ENCODE peak calls at places on chromosomes 5 and 9, in seven cellular contexts. One of them, this sample, is unnamed.

GRCh38 chr5:74423383-74423782 is 217.1 kb downstream of the ENC1 start:
- DNase-seq in H1: no peak
- DNase-seq in K562: no peak
- DNase-seq in HepG2: no peak
- DNase-seq in GM12878: no peak
- DNase-seq in SK-N-SH: no peak
- DNase-seq in HCT116: no peak
- DNase-seq in this sample: no peak

GRCh38 chr5:35089688-35090314 is 42.1 kb upstream of the AGXT2 start:
- DNase-seq in H1: peak; percentile 29
- DNase-seq in K562: peak; percentile 53
- DNase-seq in HepG2: peak; percentile 64
- DNase-seq in GM12878: peak; percentile 28
- DNase-seq in SK-N-SH: peak; percentile 48
- DNase-seq in HCT116: peak; percentile 21
- DNase-seq in this sample: no peak

GRCh38 chr5:43073597-43074546 is 33.8 kb upstream of the ANXA2R start:
- DNase-seq in H1: no peak
- DNase-seq in K562: peak; percentile 63
- DNase-seq in HepG2: peak; percentile 49
- DNase-seq in GM12878: no peak
- DNase-seq in SK-N-SH: peak; percentile 54
- DNase-seq in HCT116: peak; percentile 32
- DNase-seq in this sample: no peak

GRCh38 chr5:136802382-136802781 is 437.0 kb upstream of the TRPC7 start:
- DNase-seq in H1: no peak
- DNase-seq in K562: no peak
- DNase-seq in HepG2: no peak
- DNase-seq in GM12878: no peak
- DNase-seq in SK-N-SH: peak; percentile 14
- DNase-seq in HCT116: no peak
- DNase-seq in this sample: peak; percentile 19

GRCh38 chr5:179772355-179772754 is 21.4 kb upstream of the LTC4S start:
- DNase-seq in H1: no peak
- DNase-seq in K562: no peak
- DNase-seq in HepG2: no peak
- DNase-seq in GM12878: no peak
- DNase-seq in SK-N-SH: no peak
- DNase-seq in HCT116: no peak
- DNase-seq in this sample: no peak

GRCh38 chr9:6907772-6908381 is 150.1 kb downstream of the KDM4C start:
- DNase-seq in H1: no peak
- DNase-seq in K562: peak; percentile 12
- DNase-seq in HepG2: peak; percentile 38
- DNase-seq in GM12878: no peak
- DNase-seq in SK-N-SH: no peak
- DNase-seq in HCT116: peak; percentile 24
- DNase-seq in this sample: no peak

GRCh38 chr5:6631441-6631840 is 1.4 kb downstream of the NSUN2 start:
- DNase-seq in H1: no peak
- DNase-seq in K562: no peak
- DNase-seq in HepG2: no peak
- DNase-seq in GM12878: no peak
- DNase-seq in SK-N-SH: no peak
- DNase-seq in HCT116: no peak
- DNase-seq in this sample: no peak

GRCh38 chr5:43203373-43203772 is 11.3 kb downstream of the NIM1K start:
- DNase-seq in H1: no peak
- DNase-seq in K562: no peak
- DNase-seq in HepG2: no peak
- DNase-seq in GM12878: no peak
- DNase-seq in SK-N-SH: no peak
- DNase-seq in HCT116: no peak
- DNase-seq in this sample: no peak

GRCh38 chr5:59661939-59662615 is 231.4 kb downstream of the PDE4D start:
- DNase-seq in H1: no peak
- DNase-seq in K562: no peak
- DNase-seq in HepG2: peak; percentile 57
- DNase-seq in GM12878: no peak
- DNase-seq in SK-N-SH: peak; percentile 40
- DNase-seq in HCT116: no peak
- DNase-seq in this sample: no peak

GRCh38 chr9:111644195-111644772 is 13.2 kb downstream of the DNAJC25 start:
- DNase-seq in H1: no peak
- DNase-seq in K562: no peak
- DNase-seq in HepG2: peak; percentile 27
- DNase-seq in GM12878: no peak
- DNase-seq in SK-N-SH: no peak
- DNase-seq in HCT116: no peak
- DNase-seq in this sample: no peak

GRCh38 chr9:89548210-89548609 is 50.3 kb upstream of the SEMA4D start:
- DNase-seq in H1: no peak
- DNase-seq in K562: no peak
- DNase-seq in HepG2: no peak
- DNase-seq in GM12878: no peak
- DNase-seq in SK-N-SH: no peak
- DNase-seq in HCT116: no peak
- DNase-seq in this sample: no peak

GRCh38 chr5:153490124-153491085 is at the start of gene GRIA1:
- DNase-seq in H1: peak; percentile 31
- DNase-seq in K562: no peak
- DNase-seq in HepG2: no peak
- DNase-seq in GM12878: no peak
- DNase-seq in SK-N-SH: peak; percentile 15
- DNase-seq in HCT116: no peak
- DNase-seq in this sample: no peak
- TF ChIP-seq JUND in H1: no peak
- TF ChIP-seq JUND in K562: no peak
- TF ChIP-seq JUND in HepG2: no peak
- TF ChIP-seq JUND in GM12878: no peak
- TF ChIP-seq JUND in SK-N-SH: no peak
- TF ChIP-seq JUND in HCT116: no peak
- TF ChIP-seq JUND in this sample: no peak

GRCh38 chr5:107365355-107366109 is 305.2 kb downstream of the EFNA5 start:
- DNase-seq in H1: no peak
- DNase-seq in K562: no peak
- DNase-seq in HepG2: no peak
- DNase-seq in GM12878: peak; percentile 92
- DNase-seq in SK-N-SH: no peak
- DNase-seq in HCT116: no peak
- DNase-seq in this sample: no peak

GRCh38 chr5:107367480-107367879 is 303.3 kb downstream of the EFNA5 start:
- DNase-seq in H1: no peak
- DNase-seq in K562: no peak
- DNase-seq in HepG2: no peak
- DNase-seq in GM12878: no peak
- DNase-seq in SK-N-SH: no peak
- DNase-seq in HCT116: no peak
- DNase-seq in this sample: no peak

GRCh38 chr5:107369622-107370021 is 301.1 kb downstream of the EFNA5 start:
- DNase-seq in H1: no peak
- DNase-seq in K562: no peak
- DNase-seq in HepG2: no peak
- DNase-seq in GM12878: no peak
- DNase-seq in SK-N-SH: no peak
- DNase-seq in HCT116: no peak
- DNase-seq in this sample: no peak

GRCh38 chr5:107368593-107368992 is 302.1 kb downstream of the EFNA5 start:
- DNase-seq in H1: no peak
- DNase-seq in K562: no peak
- DNase-seq in HepG2: no peak
- DNase-seq in GM12878: no peak
- DNase-seq in SK-N-SH: no peak
- DNase-seq in HCT116: no peak
- DNase-seq in this sample: no peak

GRCh38 chr5:107367919-107368318 is 302.8 kb downstream of the EFNA5 start:
- DNase-seq in H1: no peak
- DNase-seq in K562: no peak
- DNase-seq in HepG2: no peak
- DNase-seq in GM12878: no peak
- DNase-seq in SK-N-SH: no peak
- DNase-seq in HCT116: no peak
- DNase-seq in this sample: no peak
- TF ChIP-seq JUND in H1: no peak
- TF ChIP-seq JUND in K562: no peak
- TF ChIP-seq JUND in HepG2: no peak
- TF ChIP-seq JUND in GM12878: no peak
- TF ChIP-seq JUND in SK-N-SH: no peak
- TF ChIP-seq JUND in HCT116: no peak
- TF ChIP-seq JUND in this sample: no peak

DNA sequence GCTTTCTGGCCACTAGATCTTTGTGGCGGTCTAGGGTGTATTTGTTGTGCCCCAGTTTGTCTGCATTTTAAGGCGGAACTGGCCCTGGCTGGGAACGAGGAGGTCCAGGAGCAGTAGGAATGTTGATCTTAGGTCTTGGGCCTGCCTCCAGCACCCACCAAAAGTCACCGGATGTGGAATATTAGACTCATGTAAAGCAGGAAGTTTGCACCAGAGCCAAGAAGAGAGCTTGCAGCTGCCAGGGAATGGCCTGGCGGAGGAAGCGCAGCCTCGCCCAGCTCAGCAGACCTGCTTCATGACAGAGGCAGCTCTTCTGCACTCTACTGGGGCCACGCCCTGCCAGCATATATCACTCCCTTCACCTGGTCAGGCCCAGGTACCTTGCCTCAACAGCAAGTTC is 3.3 kb downstream of the GPX3 start:
- DNase-seq in H1: no peak
- DNase-seq in K562: peak; percentile 38
- DNase-seq in HepG2: no peak
- DNase-seq in GM12878: no peak
- DNase-seq in SK-N-SH: no peak
- DNase-seq in HCT116: no peak
- DNase-seq in this sample: no peak
- TF ChIP-seq JUND in H1: no peak
- TF ChIP-seq JUND in K562: no peak
- TF ChIP-seq JUND in HepG2: no peak
- TF ChIP-seq JUND in GM12878: no peak
- TF ChIP-seq JUND in SK-N-SH: no peak
- TF ChIP-seq JUND in HCT116: no peak
- TF ChIP-seq JUND in this sample: no peak

GRCh38 chr9:112705773-112706427 is 12.0 kb downstream of the INIP start:
- DNase-seq in H1: no peak
- DNase-seq in K562: no peak
- DNase-seq in HepG2: peak; percentile 40
- DNase-seq in GM12878: no peak
- DNase-seq in SK-N-SH: peak; percentile 14
- DNase-seq in HCT116: no peak
- DNase-seq in this sample: no peak
- TF ChIP-seq JUND in H1: no peak
- TF ChIP-seq JUND in K562: no peak
- TF ChIP-seq JUND in HepG2: no peak
- TF ChIP-seq JUND in GM12878: no peak
- TF ChIP-seq JUND in SK-N-SH: no peak
- TF ChIP-seq JUND in HCT116: no peak
- TF ChIP-seq JUND in this sample: no peak

GRCh38 chr9:69377291-69377690 is 52.3 kb downstream of the ENTREP1 start:
- DNase-seq in H1: no peak
- DNase-seq in K562: no peak
- DNase-seq in HepG2: no peak
- DNase-seq in GM12878: no peak
- DNase-seq in SK-N-SH: no peak
- DNase-seq in HCT116: no peak
- DNase-seq in this sample: no peak

GRCh38 chr9:69380811-69381210 is 55.8 kb downstream of the ENTREP1 start:
- DNase-seq in H1: no peak
- DNase-seq in K562: no peak
- DNase-seq in HepG2: no peak
- DNase-seq in GM12878: no peak
- DNase-seq in SK-N-SH: no peak
- DNase-seq in HCT116: no peak
- DNase-seq in this sample: no peak

GRCh38 chr9:69376651-69377050 is 51.6 kb downstream of the ENTREP1 start:
- DNase-seq in H1: no peak
- DNase-seq in K562: no peak
- DNase-seq in HepG2: no peak
- DNase-seq in GM12878: no peak
- DNase-seq in SK-N-SH: no peak
- DNase-seq in HCT116: no peak
- DNase-seq in this sample: no peak

GRCh38 chr9:69379250-69379982 is 54.4 kb downstream of the ENTREP1 start:
- DNase-seq in H1: no peak
- DNase-seq in K562: no peak
- DNase-seq in HepG2: no peak
- DNase-seq in GM12878: no peak
- DNase-seq in SK-N-SH: no peak
- DNase-seq in HCT116: no peak
- DNase-seq in this sample: no peak

DNA sequence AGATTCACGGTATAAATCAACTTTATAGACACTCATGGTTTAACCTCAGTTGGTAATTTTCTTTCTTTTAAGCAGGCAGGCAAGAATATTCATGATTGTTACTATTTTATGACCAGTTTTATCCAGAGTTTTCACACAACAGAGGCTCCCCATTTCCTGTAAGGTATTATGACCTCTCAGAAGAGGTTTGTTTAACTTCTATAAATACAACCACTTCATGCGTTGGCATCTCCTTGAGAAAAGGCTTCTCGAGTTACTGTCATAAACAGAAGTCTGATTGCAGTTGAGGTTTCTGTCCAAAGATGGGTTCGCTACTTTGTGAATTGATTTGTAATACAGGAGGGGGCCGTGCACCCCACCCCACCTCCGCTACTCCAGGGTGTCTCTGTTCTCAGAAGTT is 55.3 kb downstream of the ENTREP1 start:
- DNase-seq in H1: no peak
- DNase-seq in K562: no peak
- DNase-seq in HepG2: no peak
- DNase-seq in GM12878: no peak
- DNase-seq in SK-N-SH: no peak
- DNase-seq in HCT116: no peak
- DNase-seq in this sample: no peak
- TF ChIP-seq JUND in H1: no peak
- TF ChIP-seq JUND in K562: no peak
- TF ChIP-seq JUND in HepG2: no peak
- TF ChIP-seq JUND in GM12878: no peak
- TF ChIP-seq JUND in SK-N-SH: no peak
- TF ChIP-seq JUND in HCT116: no peak
- TF ChIP-seq JUND in this sample: no peak

GRCh38 chr9:134720796-134721195 is 79.2 kb downstream of the COL5A1 start:
- DNase-seq in H1: no peak
- DNase-seq in K562: no peak
- DNase-seq in HepG2: no peak
- DNase-seq in GM12878: no peak
- DNase-seq in SK-N-SH: no peak
- DNase-seq in HCT116: no peak
- DNase-seq in this sample: no peak

GRCh38 chr9:134717793-134718645 is 76.4 kb downstream of the COL5A1 start:
- DNase-seq in H1: no peak
- DNase-seq in K562: no peak
- DNase-seq in HepG2: no peak
- DNase-seq in GM12878: no peak
- DNase-seq in SK-N-SH: no peak
- DNase-seq in HCT116: no peak
- DNase-seq in this sample: no peak

GRCh38 chr9:134721344-134721743 is 79.7 kb downstream of the COL5A1 start:
- DNase-seq in H1: no peak
- DNase-seq in K562: no peak
- DNase-seq in HepG2: no peak
- DNase-seq in GM12878: no peak
- DNase-seq in SK-N-SH: no peak
- DNase-seq in HCT116: no peak
- DNase-seq in this sample: no peak

GRCh38 chr9:134720136-134720753 is 78.6 kb downstream of the COL5A1 start:
- DNase-seq in H1: no peak
- DNase-seq in K562: no peak
- DNase-seq in HepG2: no peak
- DNase-seq in GM12878: no peak
- DNase-seq in SK-N-SH: no peak
- DNase-seq in HCT116: no peak
- DNase-seq in this sample: no peak

GRCh38 chr9:134719331-134719730 is 77.7 kb downstream of the COL5A1 start:
- DNase-seq in H1: no peak
- DNase-seq in K562: no peak
- DNase-seq in HepG2: no peak
- DNase-seq in GM12878: no peak
- DNase-seq in SK-N-SH: no peak
- DNase-seq in HCT116: no peak
- DNase-seq in this sample: no peak
- TF ChIP-seq JUND in H1: no peak
- TF ChIP-seq JUND in K562: no peak
- TF ChIP-seq JUND in HepG2: no peak
- TF ChIP-seq JUND in GM12878: no peak
- TF ChIP-seq JUND in SK-N-SH: no peak
- TF ChIP-seq JUND in HCT116: no peak
- TF ChIP-seq JUND in this sample: no peak